ENCODE peak calls at places on chromosomes 12 and 14, in four cellular contexts. One of them, this sample, is unnamed.
A peak's percentile ranks its signal among the peaks of the same experiment; 100 is the strongest.

GRCh38 chr14:34364201-34364600 is 97.8 kb downstream of the SPTSSA start:
- DNase-seq in GM12878: no peak
- DNase-seq in HepG2: no peak
- DNase-seq in K562: no peak
- DNase-seq in this sample: no peak

GRCh38 chr12:98856897-98857540 is 211.9 kb downstream of the APAF1 start:
- DNase-seq in GM12878: no peak
- DNase-seq in HepG2: no peak
- DNase-seq in K562: no peak
- DNase-seq in this sample: no peak

GRCh38 chr14:61260939-61261776 is 20.0 kb downstream of the TMEM30B start:
- DNase-seq in GM12878: no peak
- DNase-seq in HepG2: peak; percentile 13
- DNase-seq in K562: no peak
- DNase-seq in this sample: peak; percentile 47

GRCh38 chr12:92696240-92696639 is 6.5 kb upstream of the PLEKHG7 start:
- DNase-seq in GM12878: no peak
- DNase-seq in HepG2: no peak
- DNase-seq in K562: no peak
- DNase-seq in this sample: no peak

GRCh38 chr12:96907681-96908163 is 665 bp downstream of the NEDD1 start:
- DNase-seq in GM12878: no peak
- DNase-seq in HepG2: peak; percentile 15
- DNase-seq in K562: peak; percentile 19
- DNase-seq in this sample: peak; percentile 26

GRCh38 chr14:92880851-92881250 is 42.1 kb upstream of the CHGA start:
- DNase-seq in GM12878: no peak
- DNase-seq in HepG2: peak; percentile 62
- DNase-seq in K562: no peak
- DNase-seq in this sample: peak; percentile 37

GRCh38 chr12:126663304-126664094 is 1598.3 kb downstream of the AACS start:
- DNase-seq in GM12878: no peak
- DNase-seq in HepG2: peak; percentile 1
- DNase-seq in K562: peak; percentile 33
- DNase-seq in this sample: peak; percentile 8

GRCh38 chr12:119980247-119980646 is 8.8 kb upstream of the BICDL1 start:
- DNase-seq in GM12878: no peak
- DNase-seq in HepG2: no peak
- DNase-seq in K562: no peak
- DNase-seq in this sample: no peak

GRCh38 chr14:102584871-102585869 is 7.3 kb upstream of the RCOR1 start:
- DNase-seq in GM12878: no peak
- DNase-seq in HepG2: no peak
- DNase-seq in K562: peak; percentile 70
- DNase-seq in this sample: peak; percentile 43

GRCh38 chr12:99390707-99391106 is 256.8 kb upstream of the GARIN6 start:
- DNase-seq in GM12878: no peak
- DNase-seq in HepG2: no peak
- DNase-seq in K562: no peak
- DNase-seq in this sample: peak; percentile 6

GRCh38 chr14:36493761-36494160 is 26.3 kb downstream of the NKX2-1 start:
- DNase-seq in GM12878: no peak
- DNase-seq in HepG2: no peak
- DNase-seq in K562: no peak
- DNase-seq in this sample: no peak

GRCh38 chr14:22842211-22843122 is 6.1 kb downstream of the MMP14 start:
- DNase-seq in GM12878: no peak
- DNase-seq in HepG2: no peak
- DNase-seq in K562: no peak
- DNase-seq in this sample: no peak

GRCh38 chr14:56659361-56659760 is 79.8 kb downstream of the TMEM260 start:
- DNase-seq in GM12878: no peak
- DNase-seq in HepG2: no peak
- DNase-seq in K562: no peak
- DNase-seq in this sample: no peak

GRCh38 chr12:47816646-47817271 is 2.9 kb downstream of the HDAC7 start:
- DNase-seq in GM12878: no peak
- DNase-seq in HepG2: no peak
- DNase-seq in K562: no peak
- DNase-seq in this sample: no peak

GRCh38 chr12:65171073-65171472 is 1.7 kb downstream of the LEMD3 start:
- DNase-seq in GM12878: no peak
- DNase-seq in HepG2: no peak
- DNase-seq in K562: no peak
- DNase-seq in this sample: no peak

GRCh38 chr12:91311081-91311480 is 128.5 kb upstream of the DCN start:
- DNase-seq in GM12878: no peak
- DNase-seq in HepG2: no peak
- DNase-seq in K562: no peak
- DNase-seq in this sample: no peak

GRCh38 chr12:94621662-94622359 is 28.5 kb downstream of the TMCC3 start:
- DNase-seq in GM12878: peak; percentile 87
- DNase-seq in HepG2: no peak
- DNase-seq in K562: no peak
- DNase-seq in this sample: no peak

GRCh38 chr12:121789800-121790748 is 3.4 kb downstream of the RHOF start:
- DNase-seq in GM12878: peak; percentile 70
- DNase-seq in HepG2: no peak
- DNase-seq in K562: no peak
- DNase-seq in this sample: no peak

GRCh38 chr12:43758247-43758727 is 303 bp downstream of the PUS7L start:
- DNase-seq in GM12878: peak; percentile 17
- DNase-seq in HepG2: peak; percentile 37
- DNase-seq in K562: peak; percentile 47
- DNase-seq in this sample: no peak

GRCh38 chr14:32367501-32367900 is 38.4 kb downstream of the AKAP6 start:
- DNase-seq in GM12878: no peak
- DNase-seq in HepG2: no peak
- DNase-seq in K562: no peak
- DNase-seq in this sample: no peak

GRCh38 chr12:11573880-11574279 is 75.6 kb upstream of the ETV6 start:
- DNase-seq in GM12878: no peak
- DNase-seq in HepG2: no peak
- DNase-seq in K562: no peak
- DNase-seq in this sample: no peak

GRCh38 chr12:99920561-99920960 is 64.2 kb downstream of the ANKS1B start:
- DNase-seq in GM12878: no peak
- DNase-seq in HepG2: no peak
- DNase-seq in K562: no peak
- DNase-seq in this sample: no peak

GRCh38 chr14:101347893-101348777 is 213.2 kb upstream of the DIO3 start:
- DNase-seq in GM12878: no peak
- DNase-seq in HepG2: no peak
- DNase-seq in K562: no peak
- DNase-seq in this sample: no peak

DNA sequence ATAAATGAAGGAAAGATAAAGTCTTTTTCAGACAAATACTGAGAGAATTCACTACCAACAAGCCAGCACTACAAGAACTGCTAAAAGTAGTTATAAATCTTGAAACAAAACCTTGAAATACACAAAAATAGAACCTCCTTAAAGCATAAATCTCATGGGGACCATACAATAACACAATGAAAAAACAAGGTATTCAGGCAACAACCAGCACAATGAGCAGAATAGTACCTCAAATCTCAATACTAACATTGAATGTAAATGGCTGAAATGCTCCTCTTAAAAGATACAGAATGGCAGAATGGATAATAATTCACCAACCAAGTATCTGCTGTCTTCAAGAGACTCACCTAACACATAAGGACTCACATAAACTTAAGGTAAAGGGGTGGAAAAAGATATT is 7.7 kb upstream of the IQSEC3 start:
- DNase-seq in GM12878: no peak
- DNase-seq in HepG2: no peak
- DNase-seq in K562: no peak
- DNase-seq in this sample: no peak
- H3K27ac ChIP-seq in GM12878: no peak overlapping the region
- H3K27ac ChIP-seq in HepG2: no peak overlapping the region
- H3K27ac ChIP-seq in K562: no peak overlapping the region
- H3K27ac ChIP-seq in this sample: no peak overlapping the region

GRCh38 chr14:45181329-45181728 is 45.6 kb downstream of the FANCM start:
- DNase-seq in GM12878: no peak
- DNase-seq in HepG2: no peak
- DNase-seq in K562: no peak
- DNase-seq in this sample: no peak
- TF ChIP-seq JUNB in GM12878: no peak
- TF ChIP-seq JUNB in HepG2: no peak
- TF ChIP-seq JUNB in K562: no peak
- TF ChIP-seq JUNB in this sample: no peak

DNA sequence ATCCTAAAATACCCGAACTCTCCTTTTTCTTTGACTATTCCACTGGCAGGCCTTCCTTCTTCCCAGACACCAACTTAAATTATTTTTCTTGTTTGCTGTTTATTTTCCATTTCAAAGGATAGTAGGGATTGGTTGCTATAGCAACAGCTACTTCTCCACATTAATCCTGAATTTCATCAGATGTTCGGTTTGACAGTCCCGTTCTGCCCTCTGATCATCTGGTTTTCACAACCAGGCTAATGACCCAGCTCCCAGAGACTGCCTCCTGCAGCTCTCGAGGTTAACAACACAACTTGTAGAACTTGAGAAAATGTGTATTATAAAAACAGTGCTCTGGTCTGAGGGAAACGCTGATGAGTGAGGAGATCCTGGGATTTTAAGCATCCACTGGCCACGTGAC is 45.5 kb downstream of the NUAK1 start:
- DNase-seq in GM12878: no peak
- DNase-seq in HepG2: no peak
- DNase-seq in K562: no peak
- DNase-seq in this sample: no peak
- TF ChIP-seq POLR2AphosphoS2 in GM12878: no peak
- TF ChIP-seq POLR2AphosphoS2 in HepG2: no peak
- TF ChIP-seq POLR2AphosphoS2 in K562: no peak
- TF ChIP-seq POLR2AphosphoS2 in this sample: no peak

GRCh38 chr14:88835661-88836060 is 11.2 kb downstream of the TTC8 start:
- DNase-seq in GM12878: no peak
- DNase-seq in HepG2: no peak
- DNase-seq in K562: no peak
- DNase-seq in this sample: no peak
- H3K27ac ChIP-seq in GM12878: no peak overlapping the region
- H3K27ac ChIP-seq in HepG2: no peak overlapping the region
- H3K27ac ChIP-seq in K562: no peak overlapping the region
- H3K27ac ChIP-seq in this sample: no peak overlapping the region